ENCODE peak calls at places on chromosomes 16 and 17, in five cellular contexts. W, U, Y, V and G are unnamed samples.

GRCh38 chr16:70772493-70772892 is 28.5 kb downstream of the VAC14 start:
- DNase-seq in V (peak; percentile 53), W (no peak), U (no peak), Y (no peak), G (no peak)

GRCh38 chr17:36001862-36002603 is 680 bp upstream of the CCL15 start:
- DNase-seq in W (no peak), U (no peak), V (no peak), Y (no peak), G (peak; percentile 91)

GRCh38 chr17:47686661-47687327 is 7.2 kb upstream of the TBKBP1 start:
- DNase-seq in W (no peak), V (peak; percentile 58), Y (no peak), U (no peak), G (no peak)

GRCh38 chr17:45302649-45303173 is 14.1 kb downstream of the MAP3K14 start:
- DNase-seq in Y (peak; percentile 49), W (no peak), U (no peak), V (peak; percentile 88), G (peak; percentile 60)

GRCh38 chr16:67459066-67459857 is 21.7 kb downstream of the ATP6V0D1 start:
- DNase-seq in V (peak; percentile 42), Y (no peak), W (no peak), U (no peak), G (peak; percentile 78)

GRCh38 chr17:4666296-4666695 is 24.8 kb upstream of the ALOX15 start:
- DNase-seq in U (no peak), W (no peak), Y (no peak), V (no peak), G (no peak)

GRCh38 chr17:40104570-40105471 is 4.4 kb upstream of the NR1D1 start:
- DNase-seq in Y (no peak), U (no peak), W (no peak), V (no peak), G (no peak)

GRCh38 chr16:64627288-64627687 is 494.6 kb downstream of the CDH11 start:
- DNase-seq in U (no peak), W (no peak), Y (no peak), V (peak; percentile 42), G (no peak)

GRCh38 chr16:29743475-29743826 is 2.3 kb downstream of the C16orf54 start:
- DNase-seq in U (no peak), V (no peak), W (no peak), Y (no peak), G (no peak)

GRCh38 chr16:683396-684066 is 603 bp downstream of the JMJD8 start:
- DNase-seq in W (no peak), U (no peak), V (no peak), Y (no peak), G (no peak)

GRCh38 chr16:14399397-14400284 is 230.4 kb downstream of the PARN start:
- DNase-seq in V (peak; percentile 86), W (no peak), Y (peak; percentile 69), U (no peak), G (no peak)

GRCh38 chr17:59607817-59608403 is 11.8 kb upstream of the CLTC start:
- DNase-seq in V (no peak), W (no peak), Y (no peak), U (no peak), G (no peak)

GRCh38 chr17:43530303-43531081 is 15.6 kb downstream of the ETV4 start:
- DNase-seq in V (peak; percentile 73), Y (peak; percentile 81), W (no peak), U (peak; percentile 93), G (no peak)

GRCh38 chr16:81265658-81266451 is 27.4 kb downstream of the BCO1 start:
- DNase-seq in Y (peak; percentile 51), W (no peak), V (peak; percentile 20), U (no peak), G (peak; percentile 85)

GRCh38 chr17:31807846-31808245 is 51.2 kb downstream of the COPRS start:
- DNase-seq in V (no peak), Y (peak; percentile 6), U (no peak), W (no peak), G (no peak)

GRCh38 chr16:67661101-67661661 is 421 bp downstream of the PARD6A start:
- DNase-seq in W (no peak), Y (peak; percentile 37), U (no peak), V (peak; percentile 62), G (no peak)

GRCh38 chr17:55521193-55521592 is 9.9 kb upstream of the SMIM36 start:
- DNase-seq in V (no peak), W (no peak), U (no peak), Y (no peak), G (no peak)

GRCh38 chr16:48897698-48898205 is 287.8 kb upstream of the N4BP1 start:
- DNase-seq in V (no peak), W (no peak), Y (no peak), U (no peak), G (no peak)

GRCh38 chr16:71526111-71526998 is at the start of gene CHST4:
- DNase-seq in V (peak; percentile 68), U (no peak), Y (peak; percentile 83), W (no peak), G (no peak)

GRCh38 chr17:4483012-4483840 is 15.5 kb upstream of the SPNS2 start:
- DNase-seq in W (no peak), U (no peak), Y (no peak), V (peak; percentile 75), G (peak; percentile 66)

GRCh38 chr17:48054238-48055185 is 6.4 kb downstream of the NFE2L1 start:
- DNase-seq in V (no peak), Y (peak; percentile 65), U (no peak), W (no peak), G (peak; percentile 35)

GRCh38 chr16:57049678-57050077 is 42.7 kb upstream of the CPNE2 start:
- DNase-seq in V (no peak), U (no peak), W (no peak), Y (no peak), G (no peak)

GRCh38 chr17:57289613-57290012 is 33.3 kb downstream of the MSI2 start:
- DNase-seq in V (no peak), U (no peak), W (no peak), Y (no peak), G (no peak)

GRCh38 chr16:71297252-71297651 is 8.1 kb upstream of the CMTR2 start:
- DNase-seq in U (no peak), W (no peak), V (peak; percentile 3), Y (no peak), G (no peak)

GRCh38 chr17:72576289-72576759 is 455.5 kb downstream of the SOX9 start:
- DNase-seq in U (no peak), V (no peak), Y (no peak), W (no peak), G (no peak)

GRCh38 chr17:18141210-18141803 is 32.8 kb downstream of the MYO15A start:
- DNase-seq in V (peak; percentile 60), W (no peak), U (no peak), Y (peak; percentile 67), G (no peak)

GRCh38 chr17:19258371-19258770 is 21.2 kb downstream of the EPN2 start:
- DNase-seq in Y (no peak), V (no peak), U (no peak), W (no peak), G (no peak)

GRCh38 chr16:7086842-7087616 is 245.6 kb upstream of the RBFOX1 start:
- DNase-seq in V (peak; percentile 5), Y (no peak), W (no peak), U (no peak), G (no peak)